ENCODE peak calls at places on chromosome 13, in four cellular contexts. One of them, this sample, is unnamed.

GRCh38 chr13:95224064-95224463 is 77.2 kb downstream of the ABCC4 start:
- DNase-seq in H9: no peak
- DNase-seq in activated T-helper 1 cell treated with anti-CD3 and anti-CD28 coated beads, Interleukin-12 subunit alpha, Interleukin-12 subunit beta, Interleukin-2, Interleukin-4 antibody, amounts not matched to agents 30 ng/mL and 10 ng/mL and 1 ng/mL, durations not matched to agents 14 hours and 24 hours and 36 hours: no peak
- DNase-seq in fibroblast of lung: no peak
- DNase-seq in this sample: no peak

GRCh38 chr13:51838235-51838846 is 6.6 kb downstream of the TMEM272 start:
- DNase-seq in H9: peak
- DNase-seq in activated T-helper 1 cell treated with anti-CD3 and anti-CD28 coated beads, Interleukin-12 subunit alpha, Interleukin-12 subunit beta, Interleukin-2, Interleukin-4 antibody, amounts not matched to agents 30 ng/mL and 10 ng/mL and 1 ng/mL, durations not matched to agents 14 hours and 24 hours and 36 hours: no peak
- DNase-seq in fibroblast of lung: peak
- DNase-seq in this sample: peak

GRCh38 chr13:21318891-21319532 is 140.1 kb downstream of the ZDHHC20 start:
- DNase-seq in H9: no peak
- DNase-seq in activated T-helper 1 cell treated with anti-CD3 and anti-CD28 coated beads, Interleukin-12 subunit alpha, Interleukin-12 subunit beta, Interleukin-2, Interleukin-4 antibody, amounts not matched to agents 30 ng/mL and 10 ng/mL and 1 ng/mL, durations not matched to agents 14 hours and 24 hours and 36 hours: no peak
- DNase-seq in fibroblast of lung: peak
- DNase-seq in this sample: no peak

GRCh38 chr13:31930901-31931522 is 100.6 kb upstream of the FRY start:
- DNase-seq in activated T-helper 1 cell treated with anti-CD3 and anti-CD28 coated beads, Interleukin-12 subunit alpha, Interleukin-12 subunit beta, Interleukin-2, Interleukin-4 antibody, amounts not matched to agents 30 ng/mL and 10 ng/mL and 1 ng/mL, durations not matched to agents 14 hours and 24 hours and 36 hours: peak
- DNase-seq in fibroblast of lung: peak
- DNase-seq in H9: no peak
- DNase-seq in this sample: no peak

GRCh38 chr13:43686557-43686956 is 100.2 kb downstream of the ENOX1 start:
- DNase-seq in H9: no peak
- DNase-seq in activated T-helper 1 cell treated with anti-CD3 and anti-CD28 coated beads, Interleukin-12 subunit alpha, Interleukin-12 subunit beta, Interleukin-2, Interleukin-4 antibody, amounts not matched to agents 30 ng/mL and 10 ng/mL and 1 ng/mL, durations not matched to agents 14 hours and 24 hours and 36 hours: no peak
- DNase-seq in fibroblast of lung: peak
- DNase-seq in this sample: peak

GRCh38 chr13:51925865-51926527 is 64.2 kb downstream of the CCDC70 start:
- DNase-seq in H9: no peak
- DNase-seq in fibroblast of lung: no peak
- DNase-seq in activated T-helper 1 cell treated with anti-CD3 and anti-CD28 coated beads, Interleukin-12 subunit alpha, Interleukin-12 subunit beta, Interleukin-2, Interleukin-4 antibody, amounts not matched to agents 30 ng/mL and 10 ng/mL and 1 ng/mL, durations not matched to agents 14 hours and 24 hours and 36 hours: no peak
- DNase-seq in this sample: no peak

GRCh38 chr13:99288069-99288468 is 19.1 kb downstream of the GPR183 start:
- DNase-seq in activated T-helper 1 cell treated with anti-CD3 and anti-CD28 coated beads, Interleukin-12 subunit alpha, Interleukin-12 subunit beta, Interleukin-2, Interleukin-4 antibody, amounts not matched to agents 30 ng/mL and 10 ng/mL and 1 ng/mL, durations not matched to agents 14 hours and 24 hours and 36 hours: no peak
- DNase-seq in H9: no peak
- DNase-seq in fibroblast of lung: peak
- DNase-seq in this sample: no peak

GRCh38 chr13:98364648-98365047 is 187.6 kb upstream of the RNF113B start:
- DNase-seq in H9: no peak
- DNase-seq in fibroblast of lung: no peak
- DNase-seq in activated T-helper 1 cell treated with anti-CD3 and anti-CD28 coated beads, Interleukin-12 subunit alpha, Interleukin-12 subunit beta, Interleukin-2, Interleukin-4 antibody, amounts not matched to agents 30 ng/mL and 10 ng/mL and 1 ng/mL, durations not matched to agents 14 hours and 24 hours and 36 hours: no peak
- DNase-seq in this sample: no peak

GRCh38 chr13:85230754-85231153 is 568.5 kb downstream of the SLITRK6 start:
- DNase-seq in H9: no peak
- DNase-seq in fibroblast of lung: no peak
- DNase-seq in activated T-helper 1 cell treated with anti-CD3 and anti-CD28 coated beads, Interleukin-12 subunit alpha, Interleukin-12 subunit beta, Interleukin-2, Interleukin-4 antibody, amounts not matched to agents 30 ng/mL and 10 ng/mL and 1 ng/mL, durations not matched to agents 14 hours and 24 hours and 36 hours: no peak
- DNase-seq in this sample: peak

GRCh38 chr13:100630564-100630963 is 42.0 kb upstream of the GGACT start:
- DNase-seq in activated T-helper 1 cell treated with anti-CD3 and anti-CD28 coated beads, Interleukin-12 subunit alpha, Interleukin-12 subunit beta, Interleukin-2, Interleukin-4 antibody, amounts not matched to agents 30 ng/mL and 10 ng/mL and 1 ng/mL, durations not matched to agents 14 hours and 24 hours and 36 hours: no peak
- DNase-seq in H9: no peak
- DNase-seq in fibroblast of lung: no peak
- DNase-seq in this sample: no peak

This sample was measured in IMR-90.